ENCODE peak calls at places on chromosomes 5 and 9, in nine cellular contexts. One of them, this sample, is unnamed.

GRCh38 chr9:110599468-110599867 is 19.9 kb upstream of the SVEP1 start:
- DNase-seq in body of pancreas: no peak
- DNase-seq in heart left ventricle: no peak
- DNase-seq in esophagus squamous epithelium: no peak
- DNase-seq in ovary: no peak
- DNase-seq in A549: no peak
- DNase-seq in adrenal gland: no peak
- DNase-seq in prostate gland: no peak
- DNase-seq in IMR-90: peak
- DNase-seq in this sample: no peak

GRCh38 chr9:114448706-114449105 is 56.6 kb downstream of the WHRN start:
- DNase-seq in body of pancreas: no peak
- DNase-seq in heart left ventricle: no peak
- DNase-seq in esophagus squamous epithelium: no peak
- DNase-seq in ovary: no peak
- DNase-seq in A549: no peak
- DNase-seq in adrenal gland: no peak
- DNase-seq in prostate gland: no peak
- DNase-seq in IMR-90: peak
- DNase-seq in this sample: no peak

GRCh38 chr5:144691936-144692335 is 521.3 kb downstream of the KCTD16 start:
- DNase-seq in body of pancreas: no peak
- DNase-seq in heart left ventricle: no peak
- DNase-seq in esophagus squamous epithelium: no peak
- DNase-seq in ovary: no peak
- DNase-seq in A549: no peak
- DNase-seq in adrenal gland: no peak
- DNase-seq in prostate gland: no peak
- DNase-seq in IMR-90: peak
- DNase-seq in this sample: no peak

GRCh38 chr5:115419794-115420585 is 123.5 kb upstream of the CCDC112 start:
- DNase-seq in body of pancreas: no peak
- DNase-seq in heart left ventricle: no peak
- DNase-seq in esophagus squamous epithelium: no peak
- DNase-seq in ovary: no peak
- DNase-seq in A549: peak
- DNase-seq in adrenal gland: no peak
- DNase-seq in prostate gland: no peak
- DNase-seq in IMR-90: peak
- DNase-seq in this sample: no peak

GRCh38 chr9:133258061-133259015 is 16.7 kb downstream of the ABO start:
- DNase-seq in body of pancreas: no peak
- DNase-seq in heart left ventricle: no peak
- DNase-seq in esophagus squamous epithelium: no peak
- DNase-seq in ovary: peak
- DNase-seq in A549: no peak
- DNase-seq in adrenal gland: peak
- DNase-seq in prostate gland: no peak
- DNase-seq in IMR-90: no peak
- DNase-seq in this sample: no peak

GRCh38 chr5:172110921-172111873 is 76.8 kb downstream of the STK10 start:
- DNase-seq in body of pancreas: no peak
- DNase-seq in heart left ventricle: peak
- DNase-seq in esophagus squamous epithelium: peak
- DNase-seq in ovary: no peak
- DNase-seq in A549: no peak
- DNase-seq in adrenal gland: peak
- DNase-seq in prostate gland: no peak
- DNase-seq in IMR-90: peak
- DNase-seq in this sample: no peak

GRCh38 chr5:14660836-14661235 is 3.7 kb upstream of the OTULIN start:
- DNase-seq in body of pancreas: no peak
- DNase-seq in heart left ventricle: no peak
- DNase-seq in esophagus squamous epithelium: no peak
- DNase-seq in ovary: no peak
- DNase-seq in A549: no peak
- DNase-seq in adrenal gland: no peak
- DNase-seq in prostate gland: no peak
- DNase-seq in IMR-90: peak
- DNase-seq in this sample: no peak

GRCh38 chr5:94884294-94884693 is 265.8 kb downstream of the SLF1 start:
- DNase-seq in body of pancreas: no peak
- DNase-seq in heart left ventricle: no peak
- DNase-seq in esophagus squamous epithelium: no peak
- DNase-seq in ovary: no peak
- DNase-seq in A549: no peak
- DNase-seq in adrenal gland: no peak
- DNase-seq in prostate gland: no peak
- DNase-seq in IMR-90: no peak
- DNase-seq in this sample: no peak

GRCh38 chr9:130444565-130445221 is at the start of gene ASS1:
- DNase-seq in body of pancreas: peak
- DNase-seq in heart left ventricle: peak
- DNase-seq in esophagus squamous epithelium: no peak
- DNase-seq in ovary: peak
- DNase-seq in A549: no peak
- DNase-seq in adrenal gland: peak
- DNase-seq in prostate gland: peak
- DNase-seq in IMR-90: no peak
- DNase-seq in this sample: no peak

GRCh38 chr5:1806974-1807373 is 5.8 kb downstream of the NDUFS6 start:
- DNase-seq in body of pancreas: no peak
- DNase-seq in heart left ventricle: no peak
- DNase-seq in esophagus squamous epithelium: no peak
- DNase-seq in ovary: no peak
- DNase-seq in A549: no peak
- DNase-seq in adrenal gland: no peak
- DNase-seq in prostate gland: no peak
- DNase-seq in IMR-90: no peak
- DNase-seq in this sample: no peak

GRCh38 chr5:104431946-104432345 is 869.4 kb upstream of the NUDT12 start:
- DNase-seq in body of pancreas: no peak
- DNase-seq in heart left ventricle: no peak
- DNase-seq in esophagus squamous epithelium: no peak
- DNase-seq in ovary: no peak
- DNase-seq in A549: no peak
- DNase-seq in adrenal gland: no peak
- DNase-seq in prostate gland: no peak
- DNase-seq in IMR-90: no peak
- DNase-seq in this sample: no peak

GRCh38 chr5:164433471-164433870 is 928.1 kb downstream of the MAT2B start:
- DNase-seq in body of pancreas: no peak
- DNase-seq in heart left ventricle: no peak
- DNase-seq in esophagus squamous epithelium: no peak
- DNase-seq in ovary: no peak
- DNase-seq in A549: no peak
- DNase-seq in adrenal gland: no peak
- DNase-seq in prostate gland: no peak
- DNase-seq in IMR-90: peak
- DNase-seq in this sample: no peak

GRCh38 chr9:115209601-115210306 is 91.8 kb upstream of the TNC start:
- DNase-seq in body of pancreas: no peak
- DNase-seq in heart left ventricle: no peak
- DNase-seq in esophagus squamous epithelium: no peak
- DNase-seq in ovary: no peak
- DNase-seq in A549: peak
- DNase-seq in adrenal gland: no peak
- DNase-seq in prostate gland: no peak
- DNase-seq in IMR-90: peak
- DNase-seq in this sample: no peak

GRCh38 chr9:77375956-77376532 is 198.7 kb downstream of the VPS13A start:
- DNase-seq in body of pancreas: no peak
- DNase-seq in heart left ventricle: no peak
- DNase-seq in esophagus squamous epithelium: no peak
- DNase-seq in ovary: no peak
- DNase-seq in A549: no peak
- DNase-seq in adrenal gland: no peak
- DNase-seq in prostate gland: no peak
- DNase-seq in IMR-90: peak
- DNase-seq in this sample: no peak

GRCh38 chr5:173890195-173890951 is 2.2 kb downstream of the CPEB4 start:
- DNase-seq in body of pancreas: peak
- DNase-seq in heart left ventricle: no peak
- DNase-seq in esophagus squamous epithelium: no peak
- DNase-seq in ovary: peak
- DNase-seq in A549: peak
- DNase-seq in adrenal gland: peak
- DNase-seq in prostate gland: no peak
- DNase-seq in IMR-90: peak
- DNase-seq in this sample: no peak

GRCh38 chr9:75892168-75892901 is 1.9 kb downstream of the PCSK5 start:
- DNase-seq in body of pancreas: peak
- DNase-seq in heart left ventricle: peak
- DNase-seq in esophagus squamous epithelium: no peak
- DNase-seq in ovary: peak
- DNase-seq in A549: peak
- DNase-seq in adrenal gland: peak
- DNase-seq in prostate gland: peak
- DNase-seq in IMR-90: no peak
- DNase-seq in this sample: peak
- TF ChIP-seq POLR2A in body of pancreas: no peak
- TF ChIP-seq POLR2A in heart left ventricle: no peak
- TF ChIP-seq POLR2A in esophagus squamous epithelium: no peak
- TF ChIP-seq POLR2A in ovary: no peak
- TF ChIP-seq POLR2A in A549: no peak
- TF ChIP-seq POLR2A in adrenal gland: no peak
- TF ChIP-seq POLR2A in prostate gland: no peak
- TF ChIP-seq POLR2A in IMR-90: no peak
- TF ChIP-seq POLR2A in this sample: no peak

DNA sequence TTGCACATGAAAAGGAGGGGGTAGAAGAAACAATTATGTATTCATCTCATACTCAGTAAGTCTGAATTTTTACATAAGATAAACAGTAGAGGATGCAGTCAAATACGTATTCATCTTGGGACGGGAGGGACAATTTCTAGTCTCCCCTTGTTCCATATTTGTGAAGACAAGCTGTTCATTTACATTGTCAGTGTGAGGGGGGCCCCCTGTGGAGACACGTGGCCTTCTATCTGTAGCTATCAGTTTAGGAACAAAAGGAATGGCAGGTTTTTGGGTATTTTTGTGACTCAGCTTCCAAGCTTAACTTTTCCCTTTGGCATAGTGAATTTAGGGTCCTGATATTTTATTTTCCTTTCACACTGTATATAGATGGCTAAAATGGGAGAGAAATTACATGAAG is 49.1 kb upstream of the PPP1R2B start:
- DNase-seq in body of pancreas: no peak
- DNase-seq in heart left ventricle: no peak
- DNase-seq in esophagus squamous epithelium: no peak
- DNase-seq in ovary: no peak
- DNase-seq in A549: no peak
- DNase-seq in adrenal gland: no peak
- DNase-seq in prostate gland: no peak
- DNase-seq in IMR-90: no peak
- DNase-seq in this sample: no peak
- TF ChIP-seq CTCF in body of pancreas: no peak
- TF ChIP-seq CTCF in heart left ventricle: peak
- TF ChIP-seq CTCF in esophagus squamous epithelium: no peak
- TF ChIP-seq CTCF in ovary: no peak
- TF ChIP-seq CTCF in A549: no peak
- TF ChIP-seq CTCF in adrenal gland: no peak
- TF ChIP-seq CTCF in prostate gland: no peak
- TF ChIP-seq CTCF in IMR-90: no peak
- TF ChIP-seq CTCF in this sample: no peak

GRCh38 chr5:92945630-92946097 is 635.4 kb downstream of the NR2F1-AS1 start:
- DNase-seq in body of pancreas: no peak
- DNase-seq in heart left ventricle: no peak
- DNase-seq in esophagus squamous epithelium: no peak
- DNase-seq in ovary: no peak
- DNase-seq in A549: peak
- DNase-seq in adrenal gland: no peak
- DNase-seq in prostate gland: no peak
- DNase-seq in IMR-90: peak
- DNase-seq in this sample: no peak
- H3K4me3 ChIP-seq in body of pancreas: no peak
- H3K4me3 ChIP-seq in heart left ventricle: no peak
- H3K4me3 ChIP-seq in esophagus squamous epithelium: no peak
- H3K4me3 ChIP-seq in ovary: no peak
- H3K4me3 ChIP-seq in A549: no peak
- H3K4me3 ChIP-seq in adrenal gland: no peak
- H3K4me3 ChIP-seq in prostate gland: no peak
- H3K4me3 ChIP-seq in IMR-90: no peak
- H3K4me3 ChIP-seq in this sample: no peak

GRCh38 chr9:2622361-2623045 is 916 bp downstream of the VLDLR start:
- DNase-seq in body of pancreas: peak
- DNase-seq in heart left ventricle: peak
- DNase-seq in esophagus squamous epithelium: no peak
- DNase-seq in ovary: peak
- DNase-seq in A549: no peak
- DNase-seq in adrenal gland: peak
- DNase-seq in prostate gland: no peak
- DNase-seq in IMR-90: peak
- DNase-seq in this sample: peak

GRCh38 chr9:2621678-2622360 is at the start of gene VLDLR:
- DNase-seq in body of pancreas: peak
- DNase-seq in heart left ventricle: peak
- DNase-seq in esophagus squamous epithelium: no peak
- DNase-seq in ovary: peak
- DNase-seq in A549: peak
- DNase-seq in adrenal gland: peak
- DNase-seq in prostate gland: peak
- DNase-seq in IMR-90: peak
- DNase-seq in this sample: peak

GRCh38 chr9:2625427-2625826 is 3.8 kb downstream of the VLDLR start:
- DNase-seq in body of pancreas: no peak
- DNase-seq in heart left ventricle: no peak
- DNase-seq in esophagus squamous epithelium: no peak
- DNase-seq in ovary: no peak
- DNase-seq in A549: no peak
- DNase-seq in adrenal gland: no peak
- DNase-seq in prostate gland: no peak
- DNase-seq in IMR-90: no peak
- DNase-seq in this sample: no peak

GRCh38 chr9:2623866-2624682 is 2.5 kb downstream of the VLDLR start:
- DNase-seq in body of pancreas: no peak
- DNase-seq in heart left ventricle: no peak
- DNase-seq in esophagus squamous epithelium: no peak
- DNase-seq in ovary: no peak
- DNase-seq in A549: no peak
- DNase-seq in adrenal gland: no peak
- DNase-seq in prostate gland: no peak
- DNase-seq in IMR-90: no peak
- DNase-seq in this sample: no peak

GRCh38 chr9:2623046-2623865 is 1.7 kb downstream of the VLDLR start:
- DNase-seq in body of pancreas: peak
- DNase-seq in heart left ventricle: peak
- DNase-seq in esophagus squamous epithelium: no peak
- DNase-seq in ovary: peak
- DNase-seq in A549: peak
- DNase-seq in adrenal gland: peak
- DNase-seq in prostate gland: peak
- DNase-seq in IMR-90: peak
- DNase-seq in this sample: peak
- TF ChIP-seq POLR2A in body of pancreas: peak
- TF ChIP-seq POLR2A in heart left ventricle: peak
- TF ChIP-seq POLR2A in esophagus squamous epithelium: no peak
- TF ChIP-seq POLR2A in ovary: peak
- TF ChIP-seq POLR2A in A549: peak
- TF ChIP-seq POLR2A in adrenal gland: no peak
- TF ChIP-seq POLR2A in prostate gland: no peak
- TF ChIP-seq POLR2A in IMR-90: no peak
- TF ChIP-seq POLR2A in this sample: no peak

This sample was measured in lower leg skin.